ENCODE peak calls at places on chromosomes 11 and 22, in seven cellular contexts. W is amniotic epithelial cell; V is PC-3; S is HEK293T; L is stimulated activated CD4-positive, alpha-beta T cell treated with anti-CD3 and anti-CD28 coated beads, Interleukin-4, amount 100 ng/mL, for 24 hours; Z is activated T-cell treated with anti-CD3 and anti-CD28 coated beads, Interleukin-2, amount 50 U/mL, for 4 hours; C is tibial artery. J is an unnamed sample.

GRCh38 chr11:82790723-82791487 is 57.2 kb upstream of the FAM181B start:
- DNase-seq in W (peak; percentile 72), V (no peak), S (no peak), L (no peak), Z (no peak), C (no peak), J (no peak)

GRCh38 chr22:46829140-46829891 is 66.9 kb downstream of the TBC1D22A start:
- DNase-seq in W (peak; percentile 93), V (peak; percentile 89), S (no peak), L (no peak), Z (no peak), C (no peak), J (no peak)

GRCh38 chr11:2909145-2909914 is 19.9 kb downstream of the PHLDA2 start:
- DNase-seq in W (no peak), V (no peak), S (no peak), L (no peak), Z (no peak), C (no peak), J (no peak)

GRCh38 chr11:104764718-104765045 is 133.6 kb downstream of the CASP12 start:
- DNase-seq in W (peak; percentile 6), V (no peak), S (no peak), L (no peak), Z (no peak), C (no peak), J (no peak)

GRCh38 chr11:73154178-73154577 is 12.1 kb upstream of the FCHSD2 start:
- DNase-seq in W (no peak), V (no peak), S (no peak), L (peak; percentile 12), Z (no peak), C (peak; percentile 36), J (no peak)

GRCh38 chr11:34405079-34405858 is 33.5 kb upstream of the CAT start:
- DNase-seq in W (peak; percentile 8), V (no peak), S (no peak), L (peak; percentile 6), Z (no peak), C (no peak), J (no peak)

GRCh38 chr11:134062255-134063030 is 6.4 kb upstream of the JAM3 start:
- DNase-seq in W (no peak), V (no peak), S (no peak), L (no peak), Z (no peak), C (no peak), J (no peak)

GRCh38 chr11:2445107-2445947 is 519 bp downstream of the KCNQ1 start:
- DNase-seq in W (no peak), V (no peak), S (peak; percentile 26), L (no peak), Z (no peak), C (no peak), J (no peak)

GRCh38 chr11:74492974-74493815 is at the start of gene LIPT2:
- DNase-seq in W (peak; percentile 96), V (peak; percentile 99), S (peak; percentile 92), L (peak; percentile 97), Z (peak; percentile 96), C (peak; percentile 96), J (peak; percentile 96)

GRCh38 chr22:37345863-37346514 is 63.7 kb downstream of the CYTH4 start:
- DNase-seq in W (peak; percentile 99), V (peak; percentile 0), S (no peak), L (no peak), Z (no peak), C (no peak), J (no peak)

GRCh38 chr22:47422736-47423135 is 660.3 kb downstream of the TBC1D22A start:
- DNase-seq in W (no peak), V (no peak), S (no peak), L (no peak), Z (no peak), C (no peak), J (no peak)

GRCh38 chr11:62445314-62445740 is 26.5 kb downstream of the SCGB1A1 start:
- DNase-seq in W (peak; percentile 36), V (peak; percentile 82), S (no peak), L (no peak), Z (no peak), C (no peak), J (no peak)

GRCh38 chr22:41563051-41563711 is 2.4 kb downstream of the CSDC2 start:
- DNase-seq in W (peak; percentile 84), V (peak; percentile 60), S (no peak), L (no peak), Z (no peak), C (peak; percentile 51), J (no peak)

J was measured in activated CD4-positive, CD25-positive, alpha-beta regulatory T cell treated with anti-CD3 and anti-CD28 coated beads, Interleukin-2, amount 50 U/mL, for 72 hours.